ENCODE peak calls at places on chromosomes 12 and 14, in five cellular contexts. A is tibial nerve; V is OCI-LY7; Y is MM.1S; R is CD4-positive, alpha-beta T cell. G is an unnamed sample.

GRCh38 chr14:103519043-103519836 is 3.4 kb downstream of the CKB start:
- DNase-seq in A (no peak), V (no peak), Y (no peak), R (no peak), G (peak; percentile 35)

GRCh38 chr12:9813821-9814798 is 13.2 kb upstream of the KLRF1 start:
- DNase-seq in R (peak; percentile 95), V (peak; percentile 74), Y (peak; percentile 79), A (peak; percentile 78), G (peak; percentile 29)

GRCh38 chr12:86081798-86082197 is 174.4 kb downstream of the MGAT4C start:
- DNase-seq in A (no peak), V (no peak), Y (no peak), R (no peak), G (no peak)

GRCh38 chr12:7076493-7076892 is 15.8 kb downstream of the C1R start:
- DNase-seq in A (no peak), Y (no peak), V (no peak), R (no peak), G (no peak)

GRCh38 chr14:76194327-76194726 is 42.6 kb downstream of the GPATCH2L start:
- DNase-seq in A (no peak), Y (no peak), R (no peak), V (peak; percentile 11), G (no peak)

GRCh38 chr12:130427381-130427887 is 89.7 kb downstream of the PIWIL1 start:
- DNase-seq in V (no peak), A (no peak), R (no peak), Y (no peak), G (no peak)

GRCh38 chr12:99498756-99499155 is 148.8 kb upstream of the GARIN6 start:
- DNase-seq in Y (no peak), A (no peak), V (no peak), R (no peak), G (no peak)

GRCh38 chr14:65074449-65075155 is 27.7 kb downstream of the MAX start:
- DNase-seq in A (no peak), Y (no peak), V (peak; percentile 13), R (no peak), G (no peak)

GRCh38 chr12:69875416-69875815 is 50.4 kb downstream of the MYRFL start:
- DNase-seq in V (no peak), R (no peak), Y (no peak), A (no peak), G (no peak)

GRCh38 chr14:96940009-96940408 is 142.8 kb downstream of the VRK1 start:
- DNase-seq in V (no peak), A (no peak), R (no peak), Y (no peak), G (no peak)

GRCh38 chr14:22106700-22107697 is 433.4 kb upstream of the OR4E1 start:
- DNase-seq in A (no peak), V (no peak), R (no peak), Y (no peak), G (no peak)

GRCh38 chr14:32366256-32366655 is 37.2 kb downstream of the AKAP6 start:
- DNase-seq in R (no peak), A (no peak), Y (no peak), V (no peak), G (peak; percentile 89)

GRCh38 chr12:6946033-6946919 is 2.5 kb downstream of the C12orf57 start:
- DNase-seq in R (peak; percentile 67), A (no peak), Y (peak; percentile 84), V (peak; percentile 80), G (no peak)

GRCh38 chr14:67335781-67336180 is 23.8 kb downstream of the ATP6V1D start:
- DNase-seq in V (peak; percentile 34), Y (no peak), R (no peak), A (no peak), G (no peak)

GRCh38 chr14:68210729-68211299 is 391.2 kb downstream of the RAD51B start:
- DNase-seq in V (peak; percentile 70), R (no peak), A (no peak), Y (peak; percentile 84), G (peak; percentile 11)

GRCh38 chr12:106776897-106777296 is 2.4 kb downstream of the RIC8B start:
- DNase-seq in V (no peak), Y (no peak), A (no peak), R (no peak), G (no peak)

GRCh38 chr12:15978431-15978950 is 67.4 kb downstream of the DERA start:
- DNase-seq in R (no peak), A (no peak), V (no peak), Y (no peak), G (no peak)

GRCh38 chr12:53391667-53392244 is 11.8 kb downstream of the SP1 start:
- DNase-seq in R (no peak), V (no peak), Y (no peak), A (no peak), G (no peak)

GRCh38 chr14:40476005-40476404 is 1043.8 kb upstream of the FBXO33 start:
- DNase-seq in R (no peak), V (no peak), A (no peak), Y (no peak), G (no peak)

GRCh38 chr14:90553298-90553920 is 156.6 kb downstream of the CALM1 start:
- DNase-seq in R (no peak), A (no peak), Y (no peak), V (no peak), G (no peak)

GRCh38 chr12:95216704-95217376 is 427 bp downstream of the FGD6 start:
- DNase-seq in V (peak; percentile 43), R (no peak), Y (peak; percentile 26), A (no peak), G (no peak)

GRCh38 chr12:115160290-115161108 is 476.5 kb upstream of the TBX3 start:
- DNase-seq in R (no peak), V (no peak), A (no peak), Y (no peak), G (no peak)

GRCh38 chr14:49594347-49595089 is 4.2 kb upstream of the LRR1 start:
- DNase-seq in R (no peak), V (peak; percentile 59), A (no peak), Y (no peak), G (no peak)

GRCh38 chr12:100267603-100268281 is 765 bp downstream of the SCYL2 start:
- DNase-seq in R (no peak), V (no peak), Y (peak; percentile 16), A (peak; percentile 10), G (no peak)

GRCh38 chr12:46832084-46832704 is 6.4 kb upstream of the SLC38A4 start:
- DNase-seq in V (no peak), A (no peak), R (no peak), Y (no peak), G (no peak)

G was measured in globus pallidus.